ENCODE peak calls at places on chromosome 13, in four cellular contexts. B is uterus, H is neuronal stem cell, X is hepatocyte. J is an unnamed sample.

GRCh38 chr13:51260154-51260553 is 38.0 kb downstream of the FAM124A start:
- DNase-seq in B (no peak), H (no peak), X (no peak), J (no peak)

GRCh38 chr13:74270018-74270417 is 135.8 kb upstream of the KLF12 start:
- DNase-seq in B (no peak), H (no peak), X (peak; percentile 56), J (no peak)

GRCh38 chr13:26132756-26133155 is 80.9 kb upstream of the SHISA2 start:
- DNase-seq in B (no peak), H (peak; percentile 4), X (no peak), J (no peak)

GRCh38 chr13:109737606-109738005 is 48.8 kb downstream of the IRS2 start:
- DNase-seq in B (no peak), H (no peak), X (no peak), J (no peak)

GRCh38 chr13:113410472-113411201 is 42.7 kb downstream of the ADPRHL1 start:
- DNase-seq in B (no peak), H (no peak), X (no peak), J (peak; percentile 30)

GRCh38 chr13:40664100-40665060 is 2.1 kb downstream of the FOXO1 start:
- DNase-seq in B (peak; percentile 68), H (peak; percentile 17), X (peak; percentile 77), J (peak; percentile 73)

GRCh38 chr13:94703271-94703670 is 9.1 kb downstream of the SOX21 start:
- DNase-seq in B (no peak), H (no peak), X (no peak), J (no peak)

GRCh38 chr13:92952161-92952560 is 274.4 kb upstream of the GPC6 start:
- DNase-seq in B (no peak), H (no peak), X (no peak), J (no peak)

GRCh38 chr13:102587916-102588315 is 8.9 kb upstream of the TPP2 start:
- DNase-seq in B (no peak), H (no peak), X (no peak), J (no peak)

GRCh38 chr13:100887729-100888151 is 213.1 kb upstream of the TMTC4 start:
- DNase-seq in B (no peak), H (no peak), X (peak; percentile 7), J (no peak)

GRCh38 chr13:97220151-97220900 is 1.8 kb upstream of the MBNL2 start:
- DNase-seq in B (no peak), H (no peak), X (no peak), J (no peak)

GRCh38 chr13:76764916-76765315 is 121.3 kb downstream of the KCTD12 start:
- DNase-seq in B (no peak), H (no peak), X (no peak), J (no peak)

GRCh38 chr13:107715496-107715895 is 499.8 kb downstream of the LIG4 start:
- DNase-seq in B (no peak), H (no peak), X (no peak), J (no peak)

GRCh38 chr13:74889321-74889720 is 592.6 kb downstream of the TBC1D4 start:
- DNase-seq in B (no peak), H (no peak), X (no peak), J (no peak)

GRCh38 chr13:49869514-49869913 is 66.6 kb downstream of the SPRYD7 start:
- DNase-seq in B (no peak), H (no peak), X (peak; percentile 19), J (no peak)

GRCh38 chr13:26957163-26957562 is 196.6 kb upstream of the GPR12 start:
- DNase-seq in B (no peak), H (no peak), X (no peak), J (no peak)

GRCh38 chr13:86585826-86586225 is 786.6 kb upstream of the SLITRK6 start:
- DNase-seq in B (no peak), H (no peak), X (peak; percentile 74), J (peak; percentile 13)

GRCh38 chr13:110416131-110416584 is 109.1 kb downstream of the COL4A2 start:
- DNase-seq in B (peak; percentile 64), H (no peak), X (no peak), J (no peak)

GRCh38 chr13:32381539-32381938 is 46.4 kb downstream of the N4BP2L1 start:
- DNase-seq in B (no peak), H (peak; percentile 15), X (peak; percentile 44), J (peak; percentile 26)

GRCh38 chr13:48496796-48497195 is 36.1 kb downstream of the RCBTB2 start:
- DNase-seq in B (no peak), H (no peak), X (no peak), J (no peak)

GRCh38 chr13:48493851-48494250 is 39.0 kb downstream of the RCBTB2 start:
- DNase-seq in B (no peak), H (no peak), X (no peak), J (no peak)

GRCh38 chr13:48493076-48493765 is 39.7 kb downstream of the RCBTB2 start:
- DNase-seq in B (no peak), H (no peak), X (no peak), J (no peak)

GRCh38 chr13:48496271-48496670 is 36.6 kb downstream of the RCBTB2 start:
- DNase-seq in B (no peak), H (no peak), X (no peak), J (no peak)

GRCh38 chr13:48494874-48495273 is 38.0 kb downstream of the RCBTB2 start:
- DNase-seq in B (no peak), H (no peak), X (no peak), J (no peak)
- H3K4me1 ChIP-seq in B (no peaks in the 10 kb centered on the region), H (peaks cover 2% of the 10 kb centered on the region), X (no peaks in the 10 kb centered on the region), J (peaks cover 21% of the 10 kb centered on the region)

DNA sequence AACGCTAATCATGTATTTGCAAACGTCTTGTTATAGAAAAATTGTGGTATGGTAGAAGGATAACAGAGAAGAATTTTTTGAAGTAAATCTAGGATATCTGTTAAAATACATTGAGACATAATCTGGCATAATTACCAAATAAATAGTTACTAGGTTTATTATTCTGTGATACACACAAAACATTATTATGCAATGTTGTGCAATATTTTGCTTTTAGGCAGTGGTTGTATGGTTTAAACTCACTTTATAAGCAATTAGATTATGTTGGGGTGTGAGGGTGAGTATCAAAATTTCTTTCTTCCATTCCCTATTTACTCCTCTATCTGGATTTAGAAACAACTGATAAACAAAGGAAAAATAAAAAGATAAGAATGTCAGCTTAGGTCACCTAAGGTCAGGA is 385.6 kb downstream of the SLITRK6 start:
- DNase-seq in B (no peak), H (no peak), X (no peak), J (no peak)
- H3K4me1 ChIP-seq in B (no peaks in the 10 kb centered on the region), H (no peaks in the 10 kb centered on the region), X (no peaks in the 10 kb centered on the region), J (no peaks in the 10 kb centered on the region)

GRCh38 chr13:47110833-47111240 is 214.0 kb upstream of the HTR2A start:
- DNase-seq in B (no peak), H (no peak), X (no peak), J (no peak)

GRCh38 chr13:47112900-47113299 is 216.0 kb upstream of the HTR2A start:
- DNase-seq in B (no peak), H (no peak), X (no peak), J (no peak)

GRCh38 chr13:47111499-47111898 is 214.6 kb upstream of the HTR2A start:
- DNase-seq in B (no peak), H (no peak), X (no peak), J (no peak)

GRCh38 chr13:47114030-47114429 is 217.2 kb upstream of the HTR2A start:
- DNase-seq in B (no peak), H (no peak), X (no peak), J (no peak)

DNA sequence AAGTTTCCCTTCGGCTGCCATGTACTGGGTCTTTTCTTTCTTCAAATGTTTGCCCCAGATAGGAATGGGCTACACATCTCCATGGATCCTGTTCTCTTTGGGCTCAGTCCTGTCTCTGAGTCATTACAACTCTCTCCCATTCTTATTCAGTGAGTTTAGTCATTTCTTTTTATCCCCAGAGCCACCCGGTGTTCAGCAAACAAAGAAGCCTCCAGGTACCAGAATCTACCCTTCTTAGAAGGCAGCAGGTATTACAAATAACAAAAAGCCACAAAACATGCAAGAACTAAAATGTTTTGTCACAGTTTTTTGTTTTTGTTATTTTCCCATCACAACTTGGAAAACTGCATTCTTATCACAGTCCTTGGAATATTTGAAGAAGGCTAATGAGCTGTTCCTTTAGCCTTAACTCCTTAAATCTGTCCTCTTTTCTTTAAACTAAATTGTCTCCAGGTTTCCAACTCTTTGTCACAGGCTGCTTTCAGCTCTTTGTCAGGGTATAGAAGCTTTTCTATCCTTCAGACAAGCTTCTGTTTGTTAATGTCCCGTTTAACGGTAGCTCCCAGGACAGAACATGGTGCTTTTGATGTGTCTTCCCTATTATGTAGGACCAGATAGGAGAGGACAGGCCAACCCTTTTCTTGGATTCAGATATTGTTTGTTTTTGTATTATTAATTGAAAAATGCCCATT is 215.5 kb upstream of the HTR2A start:
- DNase-seq in B (no peak), H (peak; percentile 35), X (no peak), J (no peak)
- H3K4me1 ChIP-seq in B (no peaks in the 10 kb centered on the region), H (peaks cover 6% of the 10 kb centered on the region), X (peaks cover 8% of the 10 kb centered on the region), J (no peaks in the 10 kb centered on the region)

DNA sequence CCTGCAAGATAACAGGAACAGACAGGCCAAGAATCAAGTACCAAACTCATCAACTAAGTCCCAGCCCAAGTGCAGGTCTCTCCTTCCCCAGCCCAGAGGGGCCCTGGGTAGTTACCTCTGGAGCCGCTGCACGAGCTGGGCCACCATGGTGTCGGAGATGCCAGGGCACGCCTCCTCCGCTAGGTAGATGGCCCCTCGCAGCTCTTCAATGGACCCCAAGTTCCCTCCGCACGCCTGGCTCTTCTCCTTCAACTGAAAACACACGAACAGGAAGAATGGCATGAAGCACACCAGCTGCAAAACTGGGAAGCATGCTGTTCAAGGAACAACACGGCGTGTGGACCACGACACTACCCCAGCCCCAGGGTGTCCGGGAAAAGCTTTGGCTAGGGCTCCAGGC is 119.9 kb downstream of the STK24 start:
- DNase-seq in B (no peak), H (no peak), X (no peak), J (no peak)
- H3K4me1 ChIP-seq in B (peaks cover under 1% of the 10 kb centered on the region), H (peaks cover under 1% of the 10 kb centered on the region), X (peaks cover 3% of the 10 kb centered on the region), J (no peaks in the 10 kb centered on the region)

J was measured in tibial nerve.